ENCODE peak calls at places on chromosomes 2 and 18, in ten cellular contexts. A is stimulated activated CD4-positive, alpha-beta T cell treated with anti-CD3 and anti-CD28 coated beads, Interleukin-4, amount 100 ng/mL, for 4 hours; U is activated B cell treated with CpG ODN at 0.5 μM for 24 hours; E is kidney glomerular epithelial cell; R is activated CD4-positive, alpha-beta T cell treated with anti-CD3 and anti-CD28 coated beads for 48 hours; K is AG08395; Q is iris pigment epithelial cell; H is left kidney; J is effector memory CD4-positive, alpha-beta T cell; V is Ammon's horn. I is an unnamed sample.

GRCh38 chr18:42712065-42712464 is 403.4 kb downstream of the RIT2 start:
- DNase-seq in A (no peak), U (no peak), E (no peak), R (no peak), K (no peak), Q (no peak), H (no peak), J (no peak), V (no peak), I (no peak)

GRCh38 chr2:191105082-191105481 is 45.7 kb downstream of the STAT4 start:
- DNase-seq in A (no peak), U (no peak), E (no peak), R (no peak), K (no peak), Q (peak; percentile 17), H (no peak), J (no peak), V (no peak), I (no peak)

GRCh38 chr2:86107031-86107430 is 996 bp downstream of the PTCD3 start:
- DNase-seq in A (no peak), U (no peak), E (no peak), R (no peak), K (no peak), Q (peak; percentile 6), H (no peak), J (no peak), V (no peak), I (no peak)

GRCh38 chr2:53021285-53021684 is 746.3 kb upstream of the CHAC2 start:
- DNase-seq in A (no peak), U (no peak), E (no peak), R (no peak), K (no peak), Q (peak; percentile 24), H (peak; percentile 11), J (no peak), V (peak; percentile 5), I (no peak)

GRCh38 chr2:112474844-112475486 is 7.0 kb upstream of the TTL start:
- DNase-seq in A (no peak), U (no peak), E (peak; percentile 67), R (no peak), K (peak; percentile 69), Q (peak; percentile 27), H (no peak), J (no peak), V (no peak), I (peak; percentile 92)

GRCh38 chr2:127405252-127405605 is 13.0 kb upstream of the PROC start:
- DNase-seq in A (no peak), U (no peak), E (no peak), R (no peak), K (no peak), Q (no peak), H (no peak), J (no peak), V (no peak), I (no peak)

GRCh38 chr2:135745545-135745944 is 3.9 kb downstream of the UBXN4 start:
- DNase-seq in A (no peak), U (no peak), E (peak; percentile 66), R (no peak), K (peak; percentile 69), Q (peak; percentile 87), H (no peak), J (no peak), V (no peak), I (peak; percentile 89)

GRCh38 chr2:26901326-26902183 is 53.6 kb downstream of the DPYSL5 start:
- DNase-seq in A (no peak), U (no peak), E (no peak), R (no peak), K (no peak), Q (no peak), H (peak; percentile 54), J (no peak), V (peak; percentile 84), I (peak; percentile 67)

GRCh38 chr2:240840435-240841060 is 20.5 kb upstream of the KIF1A start:
- DNase-seq in A (no peak), U (no peak), E (peak; percentile 53), R (no peak), K (peak; percentile 91), Q (peak; percentile 62), H (peak; percentile 94), J (no peak), V (peak; percentile 84), I (peak; percentile 99)

GRCh38 chr2:241546771-241547498 is 11.6 kb upstream of the BOK start:
- DNase-seq in A (no peak), U (no peak), E (peak; percentile 95), R (no peak), K (peak; percentile 83), Q (peak; percentile 92), H (peak; percentile 79), J (no peak), V (peak; percentile 35), I (peak; percentile 97)

GRCh38 chr2:172389685-172390339 is 37.6 kb upstream of the ITGA6 start:
- DNase-seq in A (no peak), U (no peak), E (no peak), R (no peak), K (no peak), Q (no peak), H (no peak), J (no peak), V (no peak), I (no peak)

GRCh38 chr2:40361478-40361877 is 90.4 kb downstream of the SLC8A1 start:
- DNase-seq in A (no peak), U (no peak), E (no peak), R (no peak), K (no peak), Q (no peak), H (no peak), J (no peak), V (no peak), I (no peak)

GRCh38 chr2:220162320-220162719 is 534.9 kb downstream of the SLC4A3 start:
- DNase-seq in A (no peak), U (no peak), E (no peak), R (no peak), K (no peak), Q (peak; percentile 8), H (no peak), J (no peak), V (no peak), I (no peak)

GRCh38 chr2:187553908-187554703 is at the start of gene TFPI:
- DNase-seq in A (no peak), U (no peak), E (peak; percentile 67), R (no peak), K (peak; percentile 65), Q (peak; percentile 85), H (peak; percentile 37), J (no peak), V (no peak), I (peak; percentile 91)

GRCh38 chr2:157890960-157891629 is 15.0 kb upstream of the ACVR1 start:
- DNase-seq in A (no peak), U (no peak), E (no peak), R (no peak), K (no peak), Q (no peak), H (peak; percentile 70), J (no peak), V (no peak), I (no peak)

GRCh38 chr2:177275671-177276070 is 11.1 kb upstream of the NFE2L2 start:
- DNase-seq in A (no peak), U (no peak), E (no peak), R (no peak), K (no peak), Q (peak; percentile 95), H (no peak), J (no peak), V (no peak), I (no peak)